ENCODE peak calls at places on chromosomes 5 and 9, in seven cellular contexts. One of them, this sample, is unnamed.

GRCh38 chr5:38738898-38739743 is 106.7 kb upstream of the OSMR start:
- DNase-seq in globus pallidus: no peak
- DNase-seq in HuH-7: no peak
- DNase-seq in activated T-helper 2 cell treated with anti-CD3 and anti-CD28 coated beads, Interferon-gamma antibody, Interleukin-2, Interleukin-4, amounts not matched to agents 10 μg/mL and 5 μg/mL and 100 μg/mL, durations not matched to agents 14 hours and 24 hours and 36 hours: no peak
- DNase-seq in ovary: no peak
- DNase-seq in stimulated activated CD8-positive, alpha-beta memory T cell treated with anti-CD3 and anti-CD28 coated beads, Interleukin-12 subunit alpha, Interleukin-12 subunit beta, amount 100 ng/mL, for 1 hour: no peak
- DNase-seq in progenitor cell of endocrine pancreas: no peak
- DNase-seq in this sample: no peak

GRCh38 chr9:121340676-121341392 is 29.2 kb downstream of the STOM start:
- DNase-seq in progenitor cell of endocrine pancreas: no peak
- DNase-seq in ovary: no peak
- DNase-seq in globus pallidus: no peak
- DNase-seq in activated T-helper 2 cell treated with anti-CD3 and anti-CD28 coated beads, Interferon-gamma antibody, Interleukin-2, Interleukin-4, amounts not matched to agents 10 μg/mL and 5 μg/mL and 100 μg/mL, durations not matched to agents 14 hours and 24 hours and 36 hours: no peak
- DNase-seq in stimulated activated CD8-positive, alpha-beta memory T cell treated with anti-CD3 and anti-CD28 coated beads, Interleukin-12 subunit alpha, Interleukin-12 subunit beta, amount 100 ng/mL, for 1 hour: no peak
- DNase-seq in HuH-7: no peak
- DNase-seq in this sample: no peak

GRCh38 chr5:143182901-143183820 is 220.3 kb downstream of the NR3C1 start:
- DNase-seq in globus pallidus: no peak
- DNase-seq in stimulated activated CD8-positive, alpha-beta memory T cell treated with anti-CD3 and anti-CD28 coated beads, Interleukin-12 subunit alpha, Interleukin-12 subunit beta, amount 100 ng/mL, for 1 hour: no peak
- DNase-seq in ovary: peak; percentile 15
- DNase-seq in activated T-helper 2 cell treated with anti-CD3 and anti-CD28 coated beads, Interferon-gamma antibody, Interleukin-2, Interleukin-4, amounts not matched to agents 10 μg/mL and 5 μg/mL and 100 μg/mL, durations not matched to agents 14 hours and 24 hours and 36 hours: peak; percentile 33
- DNase-seq in progenitor cell of endocrine pancreas: no peak
- DNase-seq in HuH-7: no peak
- DNase-seq in this sample: peak; percentile 38

GRCh38 chr9:93326056-93326455 is 125.4 kb upstream of the FAM120A start:
- DNase-seq in activated T-helper 2 cell treated with anti-CD3 and anti-CD28 coated beads, Interferon-gamma antibody, Interleukin-2, Interleukin-4, amounts not matched to agents 10 μg/mL and 5 μg/mL and 100 μg/mL, durations not matched to agents 14 hours and 24 hours and 36 hours: no peak
- DNase-seq in globus pallidus: no peak
- DNase-seq in progenitor cell of endocrine pancreas: no peak
- DNase-seq in ovary: no peak
- DNase-seq in stimulated activated CD8-positive, alpha-beta memory T cell treated with anti-CD3 and anti-CD28 coated beads, Interleukin-12 subunit alpha, Interleukin-12 subunit beta, amount 100 ng/mL, for 1 hour: no peak
- DNase-seq in HuH-7: no peak
- DNase-seq in this sample: no peak

GRCh38 chr9:134556531-134557068 is 85.0 kb upstream of the COL5A1 start:
- DNase-seq in HuH-7: no peak
- DNase-seq in ovary: no peak
- DNase-seq in progenitor cell of endocrine pancreas: no peak
- DNase-seq in globus pallidus: no peak
- DNase-seq in activated T-helper 2 cell treated with anti-CD3 and anti-CD28 coated beads, Interferon-gamma antibody, Interleukin-2, Interleukin-4, amounts not matched to agents 10 μg/mL and 5 μg/mL and 100 μg/mL, durations not matched to agents 14 hours and 24 hours and 36 hours: no peak
- DNase-seq in stimulated activated CD8-positive, alpha-beta memory T cell treated with anti-CD3 and anti-CD28 coated beads, Interleukin-12 subunit alpha, Interleukin-12 subunit beta, amount 100 ng/mL, for 1 hour: no peak
- DNase-seq in this sample: no peak

GRCh38 chr9:129907196-129907595 is 71.9 kb downstream of the USP20 start:
- DNase-seq in activated T-helper 2 cell treated with anti-CD3 and anti-CD28 coated beads, Interferon-gamma antibody, Interleukin-2, Interleukin-4, amounts not matched to agents 10 μg/mL and 5 μg/mL and 100 μg/mL, durations not matched to agents 14 hours and 24 hours and 36 hours: no peak
- DNase-seq in ovary: no peak
- DNase-seq in progenitor cell of endocrine pancreas: no peak
- DNase-seq in HuH-7: no peak
- DNase-seq in stimulated activated CD8-positive, alpha-beta memory T cell treated with anti-CD3 and anti-CD28 coated beads, Interleukin-12 subunit alpha, Interleukin-12 subunit beta, amount 100 ng/mL, for 1 hour: no peak
- DNase-seq in globus pallidus: no peak
- DNase-seq in this sample: no peak

GRCh38 chr9:116383956-116384355 is 230.4 kb downstream of the PAPPA start:
- DNase-seq in activated T-helper 2 cell treated with anti-CD3 and anti-CD28 coated beads, Interferon-gamma antibody, Interleukin-2, Interleukin-4, amounts not matched to agents 10 μg/mL and 5 μg/mL and 100 μg/mL, durations not matched to agents 14 hours and 24 hours and 36 hours: no peak
- DNase-seq in HuH-7: no peak
- DNase-seq in ovary: no peak
- DNase-seq in stimulated activated CD8-positive, alpha-beta memory T cell treated with anti-CD3 and anti-CD28 coated beads, Interleukin-12 subunit alpha, Interleukin-12 subunit beta, amount 100 ng/mL, for 1 hour: no peak
- DNase-seq in globus pallidus: no peak
- DNase-seq in progenitor cell of endocrine pancreas: no peak
- DNase-seq in this sample: no peak

GRCh38 chr5:35458824-35459207 is 158.8 kb upstream of the SPEF2 start:
- DNase-seq in stimulated activated CD8-positive, alpha-beta memory T cell treated with anti-CD3 and anti-CD28 coated beads, Interleukin-12 subunit alpha, Interleukin-12 subunit beta, amount 100 ng/mL, for 1 hour: no peak
- DNase-seq in ovary: no peak
- DNase-seq in globus pallidus: no peak
- DNase-seq in progenitor cell of endocrine pancreas: no peak
- DNase-seq in HuH-7: no peak
- DNase-seq in activated T-helper 2 cell treated with anti-CD3 and anti-CD28 coated beads, Interferon-gamma antibody, Interleukin-2, Interleukin-4, amounts not matched to agents 10 μg/mL and 5 μg/mL and 100 μg/mL, durations not matched to agents 14 hours and 24 hours and 36 hours: no peak
- DNase-seq in this sample: no peak

GRCh38 chr9:130769004-130769403 is 66.0 kb upstream of the ABL1 start:
- DNase-seq in stimulated activated CD8-positive, alpha-beta memory T cell treated with anti-CD3 and anti-CD28 coated beads, Interleukin-12 subunit alpha, Interleukin-12 subunit beta, amount 100 ng/mL, for 1 hour: no peak
- DNase-seq in activated T-helper 2 cell treated with anti-CD3 and anti-CD28 coated beads, Interferon-gamma antibody, Interleukin-2, Interleukin-4, amounts not matched to agents 10 μg/mL and 5 μg/mL and 100 μg/mL, durations not matched to agents 14 hours and 24 hours and 36 hours: no peak
- DNase-seq in HuH-7: no peak
- DNase-seq in globus pallidus: no peak
- DNase-seq in progenitor cell of endocrine pancreas: no peak
- DNase-seq in ovary: no peak
- DNase-seq in this sample: no peak

GRCh38 chr5:135384898-135385297 is 14.1 kb downstream of the MACROH2A1 start:
- DNase-seq in globus pallidus: no peak
- DNase-seq in progenitor cell of endocrine pancreas: no peak
- DNase-seq in activated T-helper 2 cell treated with anti-CD3 and anti-CD28 coated beads, Interferon-gamma antibody, Interleukin-2, Interleukin-4, amounts not matched to agents 10 μg/mL and 5 μg/mL and 100 μg/mL, durations not matched to agents 14 hours and 24 hours and 36 hours: no peak
- DNase-seq in HuH-7: no peak
- DNase-seq in stimulated activated CD8-positive, alpha-beta memory T cell treated with anti-CD3 and anti-CD28 coated beads, Interleukin-12 subunit alpha, Interleukin-12 subunit beta, amount 100 ng/mL, for 1 hour: no peak
- DNase-seq in ovary: no peak
- DNase-seq in this sample: no peak

GRCh38 chr5:43192558-43193170 is 639 bp downstream of the NIM1K start:
- DNase-seq in ovary: peak; percentile 16
- DNase-seq in stimulated activated CD8-positive, alpha-beta memory T cell treated with anti-CD3 and anti-CD28 coated beads, Interleukin-12 subunit alpha, Interleukin-12 subunit beta, amount 100 ng/mL, for 1 hour: no peak
- DNase-seq in activated T-helper 2 cell treated with anti-CD3 and anti-CD28 coated beads, Interferon-gamma antibody, Interleukin-2, Interleukin-4, amounts not matched to agents 10 μg/mL and 5 μg/mL and 100 μg/mL, durations not matched to agents 14 hours and 24 hours and 36 hours: peak; percentile 12
- DNase-seq in progenitor cell of endocrine pancreas: no peak
- DNase-seq in HuH-7: no peak
- DNase-seq in globus pallidus: peak; percentile 60
- DNase-seq in this sample: no peak